ENCODE peak calls at places on chromosomes 4 and X, in five cellular contexts. One of them, this sample, is unnamed.

GRCh38 chr4:71468086-71468485 is 129.3 kb downstream of the SLC4A4 start:
- DNase-seq in SK-N-SH: no peak
- DNase-seq in HepG2: no peak
- DNase-seq in GM12878: no peak
- DNase-seq in HCT116: no peak
- DNase-seq in this sample: no peak

GRCh38 chrX:133745361-133745760 is 240.0 kb downstream of the GPC3 start:
- DNase-seq in SK-N-SH: no peak
- DNase-seq in GM12878: no peak
- DNase-seq in HepG2: no peak
- DNase-seq in HCT116: no peak
- DNase-seq in this sample: no peak

GRCh38 chr4:181548873-181549541 is 694.2 kb upstream of the TENM3 start:
- DNase-seq in SK-N-SH: no peak
- DNase-seq in HCT116: peak; percentile 67
- DNase-seq in GM12878: no peak
- DNase-seq in HepG2: peak; percentile 1
- DNase-seq in this sample: no peak

GRCh38 chr4:176856421-176856820 is 63.7 kb upstream of the VEGFC start:
- DNase-seq in GM12878: no peak
- DNase-seq in HepG2: no peak
- DNase-seq in SK-N-SH: no peak
- DNase-seq in HCT116: no peak
- DNase-seq in this sample: no peak

GRCh38 chrX:38275615-38276014 is 51.7 kb downstream of the RPGR start:
- DNase-seq in GM12878: peak; percentile 13
- DNase-seq in HCT116: peak; percentile 27
- DNase-seq in SK-N-SH: no peak
- DNase-seq in HepG2: peak; percentile 51
- DNase-seq in this sample: no peak

GRCh38 chrX:41303013-41303412 is 30.9 kb upstream of the DDX3X start:
- DNase-seq in GM12878: no peak
- DNase-seq in SK-N-SH: no peak
- DNase-seq in HepG2: no peak
- DNase-seq in HCT116: no peak
- DNase-seq in this sample: no peak

GRCh38 chr4:138035781-138036258 is 206.3 kb downstream of the SLC7A11 start:
- DNase-seq in HCT116: peak; percentile 53
- DNase-seq in SK-N-SH: peak; percentile 59
- DNase-seq in GM12878: peak; percentile 69
- DNase-seq in HepG2: peak; percentile 52
- DNase-seq in this sample: peak; percentile 23

GRCh38 chrX:1164322-1165288 is 47.8 kb downstream of the CRLF2 start:
- DNase-seq in GM12878: no peak
- DNase-seq in HepG2: no peak
- DNase-seq in HCT116: no peak
- DNase-seq in SK-N-SH: peak; percentile 16
- DNase-seq in this sample: no peak

GRCh38 chr4:54104907-54105306 is 4.9 kb downstream of the GSX2 start:
- DNase-seq in GM12878: no peak
- DNase-seq in HepG2: no peak
- DNase-seq in HCT116: no peak
- DNase-seq in SK-N-SH: no peak
- DNase-seq in this sample: no peak

GRCh38 chrX:37825225-37825842 is 22.0 kb downstream of the DYNLT3 start:
- DNase-seq in GM12878: no peak
- DNase-seq in HepG2: peak; percentile 8
- DNase-seq in HCT116: peak; percentile 8
- DNase-seq in SK-N-SH: peak; percentile 12
- DNase-seq in this sample: peak; percentile 25

GRCh38 chr4:186266699-186267467 is 894 bp downstream of the F11 start:
- DNase-seq in HepG2: peak; percentile 58
- DNase-seq in HCT116: no peak
- DNase-seq in SK-N-SH: no peak
- DNase-seq in GM12878: no peak
- DNase-seq in this sample: no peak

GRCh38 chr4:145795535-145795934 is 115.6 kb downstream of the C4orf51 start:
- DNase-seq in GM12878: no peak
- DNase-seq in SK-N-SH: no peak
- DNase-seq in HepG2: no peak
- DNase-seq in HCT116: no peak
- DNase-seq in this sample: no peak

GRCh38 chr4:189177130-189177529 is 763.5 kb upstream of the FRG1 start:
- DNase-seq in HCT116: peak; percentile 19
- DNase-seq in GM12878: no peak
- DNase-seq in SK-N-SH: no peak
- DNase-seq in HepG2: no peak
- DNase-seq in this sample: no peak

GRCh38 chrX:133267621-133268020 is 49.5 kb upstream of the TFDP3 start:
- DNase-seq in SK-N-SH: no peak
- DNase-seq in HCT116: no peak
- DNase-seq in HepG2: no peak
- DNase-seq in GM12878: no peak
- DNase-seq in this sample: no peak

GRCh38 chr4:102466298-102466697 is 34.9 kb upstream of the NFKB1 start:
- DNase-seq in HepG2: no peak
- DNase-seq in GM12878: no peak
- DNase-seq in HCT116: no peak
- DNase-seq in SK-N-SH: no peak
- DNase-seq in this sample: no peak

GRCh38 chr4:22721189-22721588 is 28.5 kb downstream of the GBA3 start:
- DNase-seq in SK-N-SH: no peak
- DNase-seq in HepG2: no peak
- DNase-seq in GM12878: no peak
- DNase-seq in HCT116: no peak
- DNase-seq in this sample: no peak

GRCh38 chrX:119410027-119410819 is 11.1 kb downstream of the SLC25A43 start:
- DNase-seq in SK-N-SH: no peak
- DNase-seq in GM12878: no peak
- DNase-seq in HCT116: peak; percentile 49
- DNase-seq in HepG2: peak; percentile 57
- DNase-seq in this sample: no peak

GRCh38 chr4:24380953-24381506 is 203.3 kb downstream of the DHX15 start:
- DNase-seq in HCT116: no peak
- DNase-seq in GM12878: no peak
- DNase-seq in HepG2: no peak
- DNase-seq in SK-N-SH: no peak
- DNase-seq in this sample: no peak

GRCh38 chr4:154444958-154445357 is 46.6 kb downstream of the DCHS2 start:
- DNase-seq in HCT116: no peak
- DNase-seq in GM12878: no peak
- DNase-seq in HepG2: no peak
- DNase-seq in SK-N-SH: no peak
- DNase-seq in this sample: peak; percentile 70

GRCh38 chr4:98467627-98468072 is 190.8 kb downstream of the TSPAN5 start:
- DNase-seq in GM12878: no peak
- DNase-seq in HepG2: peak; percentile 78
- DNase-seq in SK-N-SH: peak; percentile 74
- DNase-seq in HCT116: peak; percentile 80
- DNase-seq in this sample: peak; percentile 69

GRCh38 chrX:119734897-119735339 is 23.5 kb upstream of the SOWAHD start:
- DNase-seq in HepG2: no peak
- DNase-seq in GM12878: no peak
- DNase-seq in HCT116: no peak
- DNase-seq in SK-N-SH: peak; percentile 35
- DNase-seq in this sample: no peak

GRCh38 chr4:172844556-172844955 is 324.1 kb upstream of the GALNT7 start:
- DNase-seq in SK-N-SH: no peak
- DNase-seq in HCT116: no peak
- DNase-seq in GM12878: no peak
- DNase-seq in HepG2: no peak
- DNase-seq in this sample: no peak

GRCh38 chrX:85052207-85052606 is 48.5 kb downstream of the APOOL start:
- DNase-seq in HepG2: no peak
- DNase-seq in GM12878: no peak
- DNase-seq in SK-N-SH: no peak
- DNase-seq in HCT116: no peak
- DNase-seq in this sample: no peak

GRCh38 chr4:127486248-127486647 is 146.5 kb upstream of the INTU start:
- DNase-seq in SK-N-SH: no peak
- DNase-seq in HCT116: no peak
- DNase-seq in HepG2: no peak
- DNase-seq in GM12878: no peak
- DNase-seq in this sample: no peak

GRCh38 chr4:118173126-118173525 is 138.8 kb downstream of the NDST3 start:
- DNase-seq in SK-N-SH: no peak
- DNase-seq in GM12878: no peak
- DNase-seq in HCT116: no peak
- DNase-seq in HepG2: no peak
- DNase-seq in this sample: no peak

GRCh38 chrX:7233632-7234406 is 85.9 kb upstream of the PUDP start:
- DNase-seq in SK-N-SH: no peak
- DNase-seq in HCT116: no peak
- DNase-seq in GM12878: no peak
- DNase-seq in HepG2: no peak
- DNase-seq in this sample: no peak

GRCh38 chr4:3010577-3010976 is 47.2 kb downstream of the GRK4 start:
- DNase-seq in HCT116: no peak
- DNase-seq in HepG2: no peak
- DNase-seq in SK-N-SH: no peak
- DNase-seq in GM12878: no peak
- DNase-seq in this sample: no peak

GRCh38 chr4:82124365-82124764 is 249.4 kb downstream of the HNRNPD start:
- DNase-seq in GM12878: no peak
- DNase-seq in HepG2: no peak
- DNase-seq in HCT116: no peak
- DNase-seq in SK-N-SH: no peak
- DNase-seq in this sample: peak; percentile 4

GRCh38 chrX:15909605-15910004 is 55.0 kb upstream of the AP1S2 start:
- DNase-seq in GM12878: no peak
- DNase-seq in HepG2: no peak
- DNase-seq in SK-N-SH: no peak
- DNase-seq in HCT116: no peak
- DNase-seq in this sample: no peak

GRCh38 chr4:168607215-168607614 is 110.4 kb downstream of the PALLD start:
- DNase-seq in GM12878: no peak
- DNase-seq in SK-N-SH: no peak
- DNase-seq in HepG2: no peak
- DNase-seq in HCT116: no peak
- DNase-seq in this sample: no peak

GRCh38 chr4:101099001-101099400 is 248.3 kb downstream of the PPP3CA start:
- DNase-seq in HepG2: no peak
- DNase-seq in HCT116: no peak
- DNase-seq in GM12878: no peak
- DNase-seq in SK-N-SH: no peak
- DNase-seq in this sample: no peak

GRCh38 chr4:101104264-101105052 is 242.9 kb downstream of the PPP3CA start:
- DNase-seq in HepG2: no peak
- DNase-seq in SK-N-SH: no peak
- DNase-seq in GM12878: no peak
- DNase-seq in HCT116: no peak
- DNase-seq in this sample: no peak

GRCh38 chr4:101103381-101104142 is 243.8 kb downstream of the PPP3CA start:
- DNase-seq in HCT116: no peak
- DNase-seq in GM12878: no peak
- DNase-seq in HepG2: no peak
- DNase-seq in SK-N-SH: peak; percentile 10
- DNase-seq in this sample: no peak

GRCh38 chr4:101101072-101101471 is 246.3 kb downstream of the PPP3CA start:
- DNase-seq in HCT116: no peak
- DNase-seq in SK-N-SH: no peak
- DNase-seq in GM12878: no peak
- DNase-seq in HepG2: no peak
- DNase-seq in this sample: no peak

GRCh38 chr4:101102114-101102752 is 245.1 kb downstream of the PPP3CA start:
- DNase-seq in HCT116: no peak
- DNase-seq in HepG2: no peak
- DNase-seq in GM12878: no peak
- DNase-seq in SK-N-SH: peak; percentile 27
- DNase-seq in this sample: no peak
- TF ChIP-seq REST in HCT116: no peak
- TF ChIP-seq REST in HepG2: no peak
- TF ChIP-seq REST in GM12878: no peak
- TF ChIP-seq REST in SK-N-SH: no peak
- TF ChIP-seq REST in this sample: no peak

DNA sequence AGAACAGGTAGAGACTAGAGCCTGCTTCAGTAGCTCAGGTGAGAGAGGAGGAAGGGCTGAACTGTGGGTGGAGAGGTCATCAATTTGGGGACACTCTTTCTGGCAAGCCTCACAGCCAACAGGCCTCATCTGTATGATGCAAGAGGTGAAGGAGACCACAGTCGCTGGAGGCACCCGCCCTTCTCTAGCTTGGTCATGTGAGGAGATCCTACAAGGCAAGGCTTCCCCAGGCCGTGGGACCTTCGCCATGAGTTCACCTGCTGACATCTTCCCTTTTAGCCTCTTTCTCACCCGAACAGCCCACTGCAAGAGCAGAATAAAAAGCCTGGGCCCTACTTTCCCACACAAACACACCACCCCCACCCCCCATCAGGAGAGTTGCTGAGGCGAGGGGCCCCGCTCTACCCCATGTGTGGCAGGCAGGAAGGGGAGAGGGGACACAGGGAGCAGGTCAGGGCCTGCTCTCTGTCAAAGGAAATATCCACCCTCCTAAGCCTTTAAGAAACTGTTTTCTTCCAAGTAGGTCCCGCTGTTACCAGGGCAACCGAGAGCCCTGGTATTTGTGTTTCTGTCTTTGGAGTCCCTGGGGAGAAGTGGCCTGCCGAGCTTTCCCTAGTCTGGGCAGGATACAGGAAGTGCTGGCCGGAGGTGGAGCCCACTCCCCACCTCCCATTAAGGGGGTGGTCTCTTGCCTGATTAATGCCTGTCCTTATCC is 8.1 kb downstream of the RTL5 start:
- DNase-seq in GM12878: no peak
- DNase-seq in HCT116: no peak
- DNase-seq in SK-N-SH: no peak
- DNase-seq in HepG2: no peak
- DNase-seq in this sample: no peak
- TF ChIP-seq RAD21 in GM12878: no peak
- TF ChIP-seq RAD21 in HCT116: no peak
- TF ChIP-seq RAD21 in SK-N-SH: no peak
- TF ChIP-seq RAD21 in HepG2: no peak
- TF ChIP-seq RAD21 in this sample: no peak

GRCh38 chrX:39335447-39336235 is 534.4 kb downstream of the MID1IP1 start:
- DNase-seq in HCT116: no peak
- DNase-seq in HepG2: no peak
- DNase-seq in GM12878: no peak
- DNase-seq in SK-N-SH: no peak
- DNase-seq in this sample: no peak
- TF ChIP-seq ZBTB33 in HCT116: no peak
- TF ChIP-seq ZBTB33 in HepG2: no peak
- TF ChIP-seq ZBTB33 in GM12878: no peak
- TF ChIP-seq ZBTB33 in SK-N-SH: no peak
- TF ChIP-seq ZBTB33 in this sample: no peak

GRCh38 chr4:136796953-136797352 is 735.3 kb downstream of the PCDH18 start:
- DNase-seq in HepG2: no peak
- DNase-seq in GM12878: no peak
- DNase-seq in SK-N-SH: no peak
- DNase-seq in HCT116: no peak
- DNase-seq in this sample: no peak

DNA sequence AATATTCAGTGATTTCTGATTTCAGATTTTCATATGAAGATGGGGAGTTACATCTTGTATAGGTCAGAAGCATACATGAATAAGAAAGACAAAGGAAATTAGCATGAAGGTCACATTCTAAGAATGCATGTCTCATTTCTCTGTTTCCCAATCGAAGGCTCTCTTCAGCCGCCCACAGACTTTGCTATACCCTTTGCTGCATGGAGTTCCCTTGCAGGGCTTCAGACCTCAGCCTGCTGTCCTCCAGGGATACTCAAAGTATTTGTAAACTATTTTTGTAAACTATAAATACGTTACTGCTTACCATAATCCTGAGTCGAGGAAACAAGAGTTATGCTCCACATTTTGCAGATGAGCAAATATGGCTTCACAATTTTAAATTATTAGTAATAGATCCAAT is 738.4 kb downstream of the PCDH18 start:
- DNase-seq in HCT116: no peak
- DNase-seq in SK-N-SH: no peak
- DNase-seq in GM12878: no peak
- DNase-seq in HepG2: no peak
- DNase-seq in this sample: no peak
- TF ChIP-seq REST in HCT116: no peak
- TF ChIP-seq REST in SK-N-SH: no peak
- TF ChIP-seq REST in GM12878: no peak
- TF ChIP-seq REST in HepG2: no peak
- TF ChIP-seq REST in this sample: no peak

This sample was measured in K562.